ENCODE peak calls at places on chromosomes 1 and 21, in five cellular contexts. W is H1, A is IMR-90, D is K562, C is HepG2. E is an unnamed sample.

GRCh38 chr1:147834810-147835209 is 67.8 kb upstream of the GJA8 start:
- DNase-seq in C (no peak), A (no peak), W (no peak), D (no peak), E (no peak)

GRCh38 chr1:39272791-39273071 is 68.2 kb downstream of the MACF1 start:
- DNase-seq in A (no peak), W (no peak), D (no peak), C (no peak), E (no peak)

GRCh38 chr1:96075704-96076455 is 645.7 kb upstream of the PTBP2 start:
- DNase-seq in W (no peak), D (no peak), A (no peak), C (no peak), E (no peak)

GRCh38 chr1:39955547-39956539 is 898 bp downstream of the MFSD2A start:
- DNase-seq in D (no peak), A (peak; percentile 49), C (no peak), W (peak; percentile 61), E (peak; percentile 30)

GRCh38 chr1:200590001-200590400 is 30.6 kb downstream of the KIF14 start:
- DNase-seq in W (no peak), C (no peak), A (no peak), D (no peak), E (no peak)

GRCh38 chr1:26538480-26539412 is 9.2 kb downstream of the RPS6KA1 start:
- DNase-seq in C (peak; percentile 41), A (peak; percentile 26), W (peak; percentile 75), D (peak; percentile 77), E (peak; percentile 51)

GRCh38 chr1:155970531-155971167 is 7.7 kb downstream of the ARHGEF2 start:
- DNase-seq in C (no peak), A (peak; percentile 88), D (peak; percentile 80), W (no peak), E (no peak)

GRCh38 chr1:28122183-28122582 is 33.8 kb upstream of the EYA3 start:
- DNase-seq in A (peak; percentile 71), W (no peak), C (no peak), D (no peak), E (no peak)

GRCh38 chr1:184595609-184596008 is 159.0 kb downstream of the EDEM3 start:
- DNase-seq in A (peak; percentile 85), C (no peak), D (no peak), W (no peak), E (peak; percentile 46)

GRCh38 chr21:19368944-19369343 is 965.4 kb upstream of the TMPRSS15 start:
- DNase-seq in W (no peak), A (no peak), D (no peak), C (no peak), E (no peak)

GRCh38 chr1:86195281-86195680 is 38.7 kb upstream of the COL24A1 start:
- DNase-seq in W (no peak), A (no peak), D (no peak), C (no peak), E (no peak)

DNA sequence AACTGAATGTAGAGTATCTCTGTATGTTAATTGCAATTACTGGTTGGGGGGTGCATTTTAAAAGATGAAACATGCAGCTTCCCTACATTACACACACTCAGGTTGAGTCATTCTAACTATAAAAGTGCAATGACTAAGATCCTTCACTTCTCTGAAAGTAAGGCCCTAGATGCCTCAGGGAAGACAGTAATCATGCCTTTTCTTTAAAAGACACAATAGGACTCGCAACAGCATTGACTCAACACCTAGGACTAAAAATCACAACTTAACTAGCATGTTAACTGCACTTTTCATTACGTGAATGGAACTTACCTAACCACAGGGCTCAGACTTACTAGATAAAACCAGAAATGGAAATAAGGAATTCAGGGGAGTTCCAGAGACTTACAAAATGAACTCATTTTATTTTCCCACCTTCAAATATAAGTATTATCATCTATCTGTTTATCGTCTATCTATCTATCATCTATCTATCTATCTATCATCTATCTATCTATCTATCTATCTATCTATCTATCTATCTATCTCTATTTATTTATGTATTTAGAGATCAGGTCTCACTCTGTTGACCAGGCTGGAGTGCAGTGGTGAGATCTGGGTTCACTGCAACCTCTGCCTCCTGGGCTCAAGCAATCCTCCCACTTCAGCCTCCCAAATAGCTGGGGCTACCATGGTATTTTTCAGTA is 47.8 kb downstream of the CHML start:
- DNase-seq in W (no peak), A (peak; percentile 82), D (no peak), C (no peak), E (no peak)
- TF ChIP-seq MAFK in W (no peak), A (no peak), D (no peak), C (no peak), E (no peak)

GRCh38 chr1:71196685-71197084 is 115.8 kb upstream of the ZRANB2 start:
- DNase-seq in C (no peak), W (no peak), A (peak; percentile 25), D (no peak), E (peak; percentile 0)
- TF ChIP-seq MAFK in C (no peak), W (no peak), A (no peak), D (no peak), E (no peak)

GRCh38 chr1:178725603-178726517 is 816 bp downstream of the RALGPS2 start:
- DNase-seq in D (peak; percentile 79), C (peak; percentile 94), W (peak; percentile 76), A (peak; percentile 84), E (peak; percentile 79)

GRCh38 chr1:178724386-178724733 is 684 bp upstream of the RALGPS2 start:
- DNase-seq in A (no peak), W (no peak), D (no peak), C (no peak), E (no peak)

GRCh38 chr1:178723541-178723940 is 1.5 kb upstream of the RALGPS2 start:
- DNase-seq in C (no peak), D (no peak), A (no peak), W (no peak), E (no peak)

GRCh38 chr1:178726545-178726944 is 1.5 kb downstream of the RALGPS2 start:
- DNase-seq in C (no peak), A (no peak), W (no peak), D (no peak), E (peak; percentile 8)

DNA sequence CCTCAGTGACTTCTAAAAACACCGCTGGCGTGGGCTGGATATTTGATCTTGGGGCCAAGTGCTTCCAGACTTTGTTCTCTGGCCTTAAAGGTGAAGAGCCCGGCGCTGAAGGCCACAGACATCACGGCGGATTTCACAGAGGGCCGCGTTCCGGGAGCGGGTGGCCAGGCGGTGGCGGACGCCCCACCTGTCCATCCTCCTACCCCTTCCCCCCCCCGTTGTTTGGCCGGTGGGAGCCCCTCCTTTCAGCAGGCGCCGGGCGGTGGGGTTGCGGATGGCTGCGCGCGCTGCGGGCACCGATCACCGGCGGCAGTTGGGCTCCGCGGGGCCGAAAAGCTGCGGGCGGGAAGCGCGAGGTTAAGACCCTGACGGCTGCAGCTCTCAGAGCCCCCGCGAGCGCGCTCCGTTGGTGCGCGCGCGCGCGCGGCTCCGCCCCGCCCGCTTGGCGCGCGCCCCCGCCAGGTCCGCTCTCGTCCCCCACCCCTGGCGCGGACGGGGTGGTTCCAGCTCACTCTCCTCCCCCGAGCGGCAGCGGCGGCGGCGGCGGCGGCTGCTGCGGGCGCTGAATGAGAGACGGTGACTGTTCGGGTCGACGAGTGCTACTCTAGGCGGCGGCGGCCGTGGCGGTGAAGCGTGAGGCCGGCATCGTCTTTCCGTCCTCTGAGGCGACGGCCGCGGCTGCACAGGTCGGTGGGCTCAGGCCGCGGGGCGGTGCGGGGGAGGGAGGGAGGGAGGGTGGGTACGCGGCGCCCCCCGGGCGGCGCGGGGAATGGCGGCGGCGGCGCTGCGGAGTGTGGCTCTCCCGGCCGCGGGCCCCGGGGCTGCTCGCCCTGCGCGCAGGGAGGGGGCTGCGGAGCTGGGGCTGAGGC is at the start of gene RALGPS2:
- DNase-seq in W (peak; percentile 79), A (peak; percentile 67), D (peak; percentile 86), C (peak; percentile 58), E (peak; percentile 57)
- TF ChIP-seq MAFK in W (no peak), A (no peak), D (no peak), C (no peak), E (no peak)

GRCh38 chr1:159951016-159951415 is 3.0 kb downstream of the SLAMF9 start:
- DNase-seq in D (no peak), W (no peak), A (no peak), C (no peak), E (no peak)

GRCh38 chr1:159952932-159953331 is 1.1 kb downstream of the SLAMF9 start:
- DNase-seq in A (no peak), D (no peak), C (no peak), W (no peak), E (no peak)

GRCh38 chr1:159951551-159951950 is 2.5 kb downstream of the SLAMF9 start:
- DNase-seq in C (no peak), D (no peak), W (no peak), A (no peak), E (no peak)

GRCh38 chr1:159955456-159955855 is 1.4 kb upstream of the SLAMF9 start:
- DNase-seq in A (no peak), D (no peak), W (no peak), C (no peak), E (no peak)

GRCh38 chr1:159953866-159954515 is at the start of gene SLAMF9:
- DNase-seq in W (no peak), D (no peak), C (no peak), A (peak; percentile 70), E (no peak)
- TF ChIP-seq MAFK in W (no peak), D (no peak), C (no peak), A (no peak), E (no peak)

DNA sequence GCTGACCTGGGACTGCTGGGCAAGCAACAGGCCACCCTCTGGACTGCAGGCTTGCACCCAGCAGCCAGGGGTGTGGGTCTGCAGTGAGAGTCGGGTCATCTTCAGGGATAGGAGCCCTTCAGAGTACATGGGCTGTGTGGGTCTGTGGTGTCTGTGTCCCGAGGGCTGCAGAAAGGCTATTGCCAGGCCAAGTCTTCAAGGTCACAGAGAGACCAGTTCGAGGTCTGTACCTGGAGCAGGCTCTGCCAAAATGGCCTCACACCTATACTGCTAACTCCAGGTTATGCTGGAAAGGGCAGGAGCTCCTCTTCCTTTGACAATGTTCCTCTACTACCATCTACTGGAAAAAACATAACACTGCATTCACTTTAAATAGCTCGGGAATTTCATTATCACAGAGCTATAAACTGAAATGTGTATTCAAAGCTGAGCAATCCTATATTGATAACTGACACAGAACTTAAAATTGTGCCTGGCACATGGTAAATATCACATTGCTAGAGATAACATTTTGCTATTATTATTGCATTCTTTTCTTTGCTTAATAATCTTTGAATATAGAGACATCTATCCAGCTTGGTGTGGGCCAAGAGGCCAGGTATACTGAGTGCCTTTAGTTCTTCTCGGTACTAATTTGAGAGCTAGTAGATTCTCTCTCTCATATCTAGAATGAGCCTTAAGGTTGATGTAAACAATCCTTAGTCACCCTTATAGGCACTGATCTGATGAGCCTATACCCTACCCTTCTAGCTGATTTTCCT is 6.9 kb upstream of the DNAH14 start:
- DNase-seq in W (peak; percentile 54), C (peak; percentile 30), D (peak; percentile 64), A (peak; percentile 39), E (peak; percentile 48)
- TF ChIP-seq MAFK in W (no peak), C (no peak), D (no peak), A (no peak), E (no peak)

GRCh38 chr1:4657920-4658585 is 3.6 kb downstream of the AJAP1 start:
- DNase-seq in A (no peak), C (no peak), D (no peak), W (no peak), E (no peak)
- TF ChIP-seq MAFK in A (no peak), C (no peak), D (no peak), W (no peak), E (no peak)

DNA sequence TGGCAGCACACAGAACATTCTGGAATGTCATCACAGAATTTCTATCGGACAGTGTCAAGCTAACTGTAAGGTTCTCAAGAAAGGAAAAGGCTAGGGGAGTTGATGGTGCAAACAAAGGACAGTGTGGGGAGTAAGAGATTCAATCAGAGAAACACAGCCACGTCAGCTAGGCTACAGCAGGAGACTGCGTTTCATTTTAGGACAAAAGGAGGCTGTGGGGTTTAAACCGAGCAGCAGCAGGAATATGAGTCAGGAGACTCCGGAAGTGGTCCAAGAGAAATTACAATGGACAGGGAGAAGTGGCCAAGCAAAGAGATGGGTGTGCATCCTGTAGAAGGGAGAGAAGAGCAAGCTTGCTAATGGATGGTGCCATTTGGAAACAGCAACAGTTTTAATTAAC is 37.4 kb upstream of the C1orf198 start:
- DNase-seq in W (no peak), A (peak; percentile 83), C (no peak), D (no peak), E (no peak)
- TF ChIP-seq MAFK in W (no peak), A (no peak), C (no peak), D (no peak), E (no peak)